ENCODE peak calls at places on chromosomes 6 and 20, in five cellular contexts. M is posterior vena cava; Q is activated naive CD4-positive, alpha-beta T cell treated with anti-CD3 and anti-CD28 coated beads, Interleukin-2, amount 10 ng/mL, durations not matched to agents 7 days and 5 days; J is effector CD4-positive, alpha-beta T cell; D is HEK293T. C is an unnamed sample.

GRCh38 chr6:25177629-25178028 is 101.5 kb upstream of the CARMIL1 start:
- DNase-seq in D (no peak), M (no peak), J (no peak), Q (no peak), C (no peak)

GRCh38 chr6:30915591-30915946 is 1.5 kb downstream of the VARS2 start:
- DNase-seq in D (peak), J (no peak), M (no peak), Q (no peak), C (peak)

GRCh38 chr6:92023410-92023940 is 1395.9 kb downstream of the EPHA7 start:
- DNase-seq in M (no peak), Q (no peak), D (no peak), J (no peak), C (no peak)

GRCh38 chr20:43442310-43442880 is 15.3 kb upstream of the SRSF6 start:
- DNase-seq in J (no peak), M (no peak), D (peak), Q (no peak), C (no peak)

GRCh38 chr20:50308513-50309279 is 118.1 kb downstream of the CEBPB start:
- DNase-seq in M (peak), J (no peak), D (no peak), Q (no peak), C (peak)

GRCh38 chr6:13413466-13413862 is 73.9 kb downstream of the GFOD1 start:
- DNase-seq in Q (no peak), D (no peak), J (no peak), M (no peak), C (no peak)

GRCh38 chr6:151205971-151206600 is 33.7 kb upstream of the AKAP12 start:
- DNase-seq in Q (no peak), J (no peak), D (no peak), M (no peak), C (no peak)

GRCh38 chr20:25543068-25543467 is 42.3 kb downstream of the NINL start:
- DNase-seq in Q (no peak), J (no peak), D (no peak), M (no peak), C (no peak)

GRCh38 chr6:123926000-123926399 is 122.3 kb downstream of the NKAIN2 start:
- DNase-seq in M (no peak), J (no peak), Q (no peak), D (no peak), C (no peak)

GRCh38 chr6:111427341-111428116 is 55.5 kb downstream of the REV3L start:
- DNase-seq in Q (peak), D (no peak), M (no peak), J (no peak), C (peak)

GRCh38 chr6:159758031-159759001 is 3.5 kb upstream of the ACAT2 start:
- DNase-seq in D (no peak), J (no peak), M (no peak), Q (no peak), C (peak)

GRCh38 chr6:335146-335545 is 42.9 kb downstream of the DUSP22 start:
- DNase-seq in M (peak), J (no peak), D (no peak), Q (no peak), C (no peak)

GRCh38 chr6:111173946-111174345 is 86.6 kb downstream of the SLC16A10 start:
- DNase-seq in D (no peak), J (no peak), M (no peak), Q (no peak), C (no peak)

GRCh38 chr6:151119823-151120524 is 119.8 kb upstream of the AKAP12 start:
- DNase-seq in M (no peak), Q (no peak), J (no peak), D (peak), C (no peak)

GRCh38 chr20:37781626-37782025 is 87.8 kb downstream of the CTNNBL1 start:
- DNase-seq in D (no peak), J (no peak), Q (no peak), M (no peak), C (no peak)

GRCh38 chr6:108755257-108756240 is 92.7 kb upstream of the ARMC2 start:
- DNase-seq in M (no peak), Q (no peak), D (no peak), J (no peak), C (no peak)

GRCh38 chr6:20915150-20915549 is 380.9 kb downstream of the CDKAL1 start:
- DNase-seq in D (no peak), J (no peak), M (no peak), Q (no peak), C (no peak)

GRCh38 chr20:53811577-53811976 is 217.9 kb upstream of the ZNF217 start:
- DNase-seq in J (no peak), Q (no peak), D (no peak), M (no peak), C (no peak)

GRCh38 chr6:19142236-19142635 is 694.9 kb upstream of the ID4 start:
- DNase-seq in M (no peak), D (no peak), J (no peak), Q (no peak), C (no peak)

GRCh38 chr20:62752671-62753501 is 43.4 kb upstream of the MRGBP start:
- DNase-seq in M (peak), Q (no peak), J (no peak), D (no peak), C (no peak)

GRCh38 chr6:147508871-147509608 is 550 bp downstream of the SAMD5 start:
- DNase-seq in Q (no peak), D (peak), J (no peak), M (no peak), C (no peak)

GRCh38 chr6:26375270-26375669 is 7.6 kb upstream of the BTN2A2 start:
- DNase-seq in M (no peak), J (no peak), Q (no peak), D (no peak), C (no peak)

GRCh38 chr20:53078761-53079482 is 106.8 kb downstream of the TSHZ2 start:
- DNase-seq in D (no peak), J (no peak), Q (no peak), M (no peak), C (no peak)

GRCh38 chr6:125584468-125584939 is 164.9 kb upstream of the HEY2 start:
- DNase-seq in D (peak), J (no peak), Q (no peak), M (no peak), C (no peak)

GRCh38 chr6:147651249-147652063 is 143.0 kb downstream of the SAMD5 start:
- DNase-seq in M (no peak), J (no peak), Q (no peak), D (no peak), C (no peak)

GRCh38 chr20:25464501-25465204 is 57.2 kb downstream of the GINS1 start:
- DNase-seq in J (no peak), M (no peak), D (no peak), Q (no peak), C (no peak)

GRCh38 chr6:121617388-121617787 is 181.9 kb downstream of the GJA1 start:
- DNase-seq in D (no peak), Q (no peak), J (no peak), M (no peak), C (no peak)

GRCh38 chr6:20284672-20285071 is 72.4 kb upstream of the MBOAT1 start:
- DNase-seq in M (no peak), J (no peak), Q (no peak), D (no peak), C (no peak)

GRCh38 chr6:116992546-116992945 is 115.5 kb downstream of the RFX6 start:
- DNase-seq in Q (no peak), J (no peak), M (no peak), D (no peak), C (no peak)

GRCh38 chr20:37523012-37523391 is 2.0 kb downstream of the NNAT start:
- DNase-seq in J (no peak), M (no peak), D (no peak), Q (no peak), C (no peak)

GRCh38 chr6:14231071-14231483 is 113.5 kb downstream of the CD83 start:
- DNase-seq in M (no peak), D (no peak), J (no peak), Q (no peak), C (no peak)

GRCh38 chr20:1895674-1896496 is 678 bp downstream of the SIRPA start:
- DNase-seq in M (no peak), J (no peak), D (no peak), Q (no peak), C (no peak)

GRCh38 chr6:29943053-29943966 is 978 bp downstream of the HLA-A start:
- DNase-seq in D (no peak), M (peak), Q (peak), J (no peak), C (no peak)

C was measured in RCC 7860.